ENCODE peak calls at places on chromosomes 6 and 20, in six cellular contexts. T, Z, G, V, W and B are unnamed samples.

GRCh38 chr6:144330017-144330416 is 44.9 kb downstream of the UTRN start:
- DNase-seq in W (peak; percentile 44), Z (no peak), G (no peak), V (no peak), T (no peak), B (no peak)

GRCh38 chr6:136897071-136897470 is 25.0 kb upstream of the SLC35D3 start:
- DNase-seq in G (no peak), Z (no peak), T (no peak), V (no peak), W (no peak), B (no peak)

GRCh38 chr20:63857751-63858392 is 3.4 kb upstream of the ABHD16B start:
- DNase-seq in T (no peak), Z (no peak), V (no peak), W (peak; percentile 59), G (peak; percentile 76), B (no peak)

GRCh38 chr20:62143118-62143975 is at the start of the genes PSMA7 and SS18L1:
- DNase-seq in Z (peak; percentile 80), V (peak; percentile 92), G (peak; percentile 85), W (peak; percentile 87), T (peak; percentile 83), B (peak; percentile 72)

GRCh38 chr6:110517601-110518280 is 41.3 kb upstream of the SLC22A16 start:
- DNase-seq in V (no peak), G (no peak), W (no peak), Z (no peak), T (no peak), B (no peak)

GRCh38 chr6:89311853-89312531 is 3.1 kb downstream of the GABRR2 start:
- DNase-seq in G (peak; percentile 76), T (peak; percentile 73), Z (peak; percentile 54), W (peak; percentile 80), V (peak; percentile 90), B (peak; percentile 83)

GRCh38 chr20:35279040-35279439 is 1.1 kb upstream of the MMP24OS start:
- DNase-seq in V (no peak), T (no peak), Z (peak; percentile 27), W (no peak), G (no peak), B (no peak)

GRCh38 chr6:167141667-167142432 is 15.9 kb downstream of the GPR31 start:
- DNase-seq in Z (no peak), V (peak; percentile 53), T (peak; percentile 30), W (peak; percentile 79), G (peak; percentile 1), B (peak; percentile 75)

GRCh38 chr6:24078200-24078599 is 47.8 kb upstream of the NRSN1 start:
- DNase-seq in G (no peak), Z (no peak), W (no peak), V (no peak), T (no peak), B (no peak)

GRCh38 chr20:58330692-58331091 is 21.2 kb downstream of the RAB22A start:
- DNase-seq in V (no peak), W (no peak), T (no peak), Z (peak; percentile 28), G (no peak), B (no peak)

GRCh38 chr6:61809004-61809595 is 476.9 kb downstream of the KHDRBS2 start:
- DNase-seq in Z (no peak), T (peak; percentile 17), G (peak; percentile 44), V (peak; percentile 62), W (no peak), B (no peak)

GRCh38 chr6:136889271-136890193 is 32.6 kb upstream of the SLC35D3 start:
- DNase-seq in Z (no peak), V (no peak), W (no peak), G (no peak), T (no peak), B (no peak)

GRCh38 chr20:18712116-18712515 is 101.5 kb upstream of the SCP2D1 start:
- DNase-seq in T (no peak), W (no peak), V (no peak), G (no peak), Z (peak; percentile 8), B (no peak)

GRCh38 chr20:408843-409696 is 971 bp downstream of the RBCK1 start:
- DNase-seq in V (peak; percentile 23), G (no peak), T (no peak), Z (no peak), W (no peak), B (no peak)

GRCh38 chr20:45104786-45105185 is 3.9 kb upstream of the KCNS1 start:
- DNase-seq in W (no peak), G (peak; percentile 77), T (no peak), V (no peak), Z (peak; percentile 76), B (no peak)

GRCh38 chr6:64602993-64603392 is 967.4 kb downstream of the PHF3 start:
- DNase-seq in T (no peak), W (no peak), V (no peak), G (no peak), Z (no peak), B (no peak)

GRCh38 chr20:61803903-61804804 is 261.5 kb downstream of the TAF4 start:
- DNase-seq in W (no peak), Z (peak; percentile 7), G (no peak), V (peak; percentile 11), T (no peak), B (no peak)

GRCh38 chr6:40359808-40360207 is 227.4 kb downstream of the LRFN2 start:
- DNase-seq in Z (no peak), T (no peak), V (peak; percentile 95), W (peak; percentile 57), G (no peak), B (peak; percentile 94)

GRCh38 chr20:46144626-46145025 is 26.5 kb downstream of the CD40 start:
- DNase-seq in W (no peak), T (no peak), V (no peak), G (no peak), Z (no peak), B (no peak)

GRCh38 chr6:131367206-131367873 is 205.7 kb upstream of the ARG1 start:
- DNase-seq in G (no peak), V (no peak), T (no peak), Z (no peak), W (no peak), B (no peak)

GRCh38 chr6:109351231-109352132 is 30.8 kb downstream of the CD164 start:
- DNase-seq in W (no peak), T (no peak), G (peak; percentile 26), Z (no peak), V (peak; percentile 21), B (no peak)

GRCh38 chr6:137677714-137678113 is 183.5 kb upstream of the OLIG3 start:
- DNase-seq in Z (no peak), G (no peak), T (no peak), V (no peak), W (no peak), B (no peak)

GRCh38 chr6:4698901-4699659 is 77.1 kb upstream of the CDYL start:
- DNase-seq in V (no peak), W (no peak), T (no peak), Z (no peak), G (no peak), B (no peak)

GRCh38 chr20:13202553-13202952 is 18.5 kb upstream of the ISM1 start:
- DNase-seq in W (no peak), V (no peak), G (no peak), Z (no peak), T (no peak), B (no peak)

GRCh38 chr6:26660096-26660425 is 515 bp upstream of the ZNF322 start:
- DNase-seq in G (no peak), W (no peak), T (no peak), V (no peak), Z (peak; percentile 33), B (no peak)

GRCh38 chr6:133814797-133815196 is 74.1 kb upstream of the TCF21 start:
- DNase-seq in G (peak; percentile 69), T (no peak), W (no peak), V (peak; percentile 58), Z (peak; percentile 71), B (no peak)

DNA sequence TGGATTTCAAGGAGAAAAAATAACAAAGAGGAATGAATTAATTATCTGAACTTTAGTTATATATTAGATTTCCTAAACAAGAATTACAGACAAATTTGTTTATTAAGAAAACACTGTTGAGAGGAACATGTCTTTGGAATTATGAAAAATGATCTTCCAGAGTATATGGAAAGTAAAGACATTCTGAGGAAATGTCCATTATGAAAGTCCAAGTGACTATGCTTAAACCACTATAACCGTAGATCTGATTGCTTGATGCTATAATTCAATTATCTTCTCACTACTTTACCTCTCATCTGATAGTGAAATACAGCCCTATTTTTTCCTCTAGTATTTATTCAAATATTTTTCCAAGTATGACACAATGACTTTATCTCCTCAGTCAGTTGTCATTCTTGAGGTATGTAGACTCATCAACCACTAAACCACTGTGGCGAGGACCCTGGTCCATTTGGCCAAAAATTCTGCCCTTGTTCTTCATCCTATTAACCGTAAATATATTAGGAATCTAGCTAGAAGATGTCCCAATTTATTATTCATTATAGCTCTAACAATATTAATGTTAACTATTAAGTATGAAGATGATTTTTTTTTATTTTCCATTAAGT is 37.3 kb upstream of the AHI1 start:
- DNase-seq in Z (peak; percentile 50), V (no peak), G (peak; percentile 22), T (no peak), W (no peak), B (no peak)
- H2BK15ac ChIP-seq in Z (no peak overlapping the region), V (no peak overlapping the region), G (no peak overlapping the region), T (no peak overlapping the region), W (no peak overlapping the region), B (no peak overlapping the region)

DNA sequence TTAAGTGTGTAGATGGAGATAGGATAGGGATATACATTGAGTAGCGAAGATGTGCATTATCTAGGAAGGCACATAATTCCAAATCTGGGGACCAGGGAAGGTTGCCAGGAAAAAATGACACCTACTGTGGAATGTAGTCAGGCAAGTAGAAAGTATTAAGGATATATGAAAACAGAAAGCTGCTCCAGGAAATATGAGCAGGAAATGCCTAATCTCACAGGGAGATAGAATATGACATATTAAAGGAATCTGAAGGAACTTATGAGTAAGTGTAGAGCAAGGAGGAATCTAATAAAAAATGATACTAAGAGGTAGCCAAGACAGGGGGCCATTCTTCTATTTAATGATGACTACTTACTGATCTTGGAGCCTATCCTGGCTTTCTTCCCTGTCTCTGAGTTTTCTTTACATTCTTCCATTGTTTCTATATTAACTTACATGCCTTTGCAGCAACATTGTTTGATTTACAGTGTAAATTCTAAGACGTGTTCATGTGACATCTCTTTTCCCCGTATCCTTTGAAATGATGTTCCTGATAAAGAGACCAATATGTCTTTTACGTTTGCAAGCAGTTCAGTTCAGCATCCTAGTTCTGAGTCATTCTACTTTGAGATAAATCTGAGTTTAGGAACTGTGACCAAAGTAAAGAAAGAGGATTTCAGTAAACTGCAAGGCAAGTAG is 58.5 kb downstream of the TINAG start:
- DNase-seq in W (no peak), T (no peak), Z (peak; percentile 56), V (no peak), G (no peak), B (no peak)
- H2BK15ac ChIP-seq in W (no peak overlapping the region), T (no peak overlapping the region), Z (no peak overlapping the region), V (no peak overlapping the region), G (no peak overlapping the region), B (no peak overlapping the region)

GRCh38 chr20:43477634-43478033 is 19.9 kb downstream of the SRSF6 start:
- DNase-seq in V (no peak), T (no peak), G (no peak), W (no peak), Z (no peak), B (no peak)
- H2BK15ac ChIP-seq in V (no peak overlapping the region), T (no peak overlapping the region), G (no peak overlapping the region), W (no peak overlapping the region), Z (no peak overlapping the region), B (no peak overlapping the region)

DNA sequence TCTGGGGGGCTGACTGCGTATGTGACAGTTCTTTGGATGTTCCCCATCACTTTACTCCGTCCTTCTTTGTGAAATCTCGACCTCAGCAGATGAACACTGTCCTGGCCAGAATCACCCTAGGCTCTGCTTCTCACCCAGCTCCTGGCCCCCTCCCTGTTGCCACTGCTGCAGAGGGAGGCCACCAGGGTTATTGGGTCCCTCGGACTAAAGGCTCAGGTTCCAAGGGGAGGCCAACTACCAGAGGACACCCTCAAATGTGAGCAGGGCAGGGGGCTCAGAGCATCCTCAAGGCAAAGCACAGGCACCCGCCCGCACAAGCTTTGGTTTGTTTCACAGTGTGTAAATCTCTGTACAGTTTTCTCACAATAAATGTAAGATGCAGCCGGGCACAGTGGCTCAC is 269.9 kb downstream of the UST start:
- DNase-seq in Z (no peak), T (no peak), V (no peak), W (no peak), G (no peak), B (no peak)
- H2BK15ac ChIP-seq in Z (no peak overlapping the region), T (no peak overlapping the region), V (no peak overlapping the region), W (no peak overlapping the region), G (no peak overlapping the region), B (no peak overlapping the region)